ENCODE peak calls at places on chromosomes 11 and 22, in four cellular contexts. J, T, K and O are unnamed samples.

GRCh38 chr22:33397381-33397907 is 339.3 kb upstream of the SYN3 start:
- DNase-seq in K (no peak), T (no peak), J (no peak), O (no peak)

GRCh38 chr11:9802291-9802861 is 138.5 kb downstream of the SWAP70 start:
- DNase-seq in T (no peak), K (no peak), J (no peak), O (no peak)

GRCh38 chr11:77195071-77195705 is 67.1 kb downstream of the MYO7A start:
- DNase-seq in K (no peak), T (no peak), J (no peak), O (no peak)

GRCh38 chr11:19890308-19890707 is 177.7 kb downstream of the NAV2 start:
- DNase-seq in T (no peak), J (no peak), K (no peak), O (no peak)

GRCh38 chr11:131802416-131802815 is 432.0 kb downstream of the NTM start:
- DNase-seq in K (no peak), T (no peak), J (no peak), O (no peak)

GRCh38 chr11:78985654-78986053 is 411.0 kb upstream of the NARS2 start:
- DNase-seq in K (no peak), T (no peak), J (no peak), O (no peak)

GRCh38 chr11:69949327-69949726 is 128.8 kb upstream of the ANO1 start:
- DNase-seq in T (peak; percentile 53), J (no peak), K (no peak), O (no peak)

GRCh38 chr11:17164361-17165246 is 43.2 kb downstream of the PIK3C2A start:
- DNase-seq in T (peak; percentile 53), K (no peak), J (no peak), O (no peak)

GRCh38 chr22:35218079-35218478 is 39.2 kb upstream of the HMGXB4 start:
- DNase-seq in T (no peak), J (no peak), K (no peak), O (no peak)

GRCh38 chr22:46738961-46739870 is 1.2 kb upstream of the CERK start:
- DNase-seq in T (peak; percentile 75), K (no peak), J (peak; percentile 67), O (peak; percentile 52)

GRCh38 chr11:7256943-7257342 is 5.2 kb downstream of the SYT9 start:
- DNase-seq in K (no peak), J (no peak), T (no peak), O (no peak)

GRCh38 chr11:2390871-2391662 is 9.5 kb upstream of the TSSC4 start:
- DNase-seq in T (no peak), J (no peak), K (no peak), O (no peak)

GRCh38 chr22:20080776-20081654 is 974 bp downstream of the DGCR8 start:
- DNase-seq in J (no peak), K (no peak), T (peak; percentile 43), O (no peak)

GRCh38 chr11:74084796-74085541 is 76.1 kb upstream of the UCP3 start:
- DNase-seq in T (peak; percentile 79), J (no peak), K (no peak), O (no peak)

GRCh38 chr11:67504023-67504949 is 877 bp downstream of the PITPNM1 start:
- DNase-seq in K (no peak), J (peak; percentile 71), T (no peak), O (no peak)

GRCh38 chr11:71485063-71485399 is 32.0 kb downstream of the NADSYN1 start:
- DNase-seq in J (no peak), T (no peak), K (no peak), O (no peak)

GRCh38 chr11:35079581-35079980 is 59.4 kb upstream of the CD44 start:
- DNase-seq in J (no peak), K (no peak), T (no peak), O (no peak)

GRCh38 chr11:35082322-35083180 is 56.4 kb upstream of the CD44 start:
- DNase-seq in T (no peak), J (peak; percentile 48), K (peak; percentile 59), O (peak; percentile 49)

GRCh38 chr11:35084817-35085424 is 54.0 kb upstream of the CD44 start:
- DNase-seq in K (no peak), J (no peak), T (no peak), O (no peak)

GRCh38 chr11:35085766-35086165 is 53.2 kb upstream of the CD44 start:
- DNase-seq in T (no peak), J (no peak), K (no peak), O (no peak)

DNA sequence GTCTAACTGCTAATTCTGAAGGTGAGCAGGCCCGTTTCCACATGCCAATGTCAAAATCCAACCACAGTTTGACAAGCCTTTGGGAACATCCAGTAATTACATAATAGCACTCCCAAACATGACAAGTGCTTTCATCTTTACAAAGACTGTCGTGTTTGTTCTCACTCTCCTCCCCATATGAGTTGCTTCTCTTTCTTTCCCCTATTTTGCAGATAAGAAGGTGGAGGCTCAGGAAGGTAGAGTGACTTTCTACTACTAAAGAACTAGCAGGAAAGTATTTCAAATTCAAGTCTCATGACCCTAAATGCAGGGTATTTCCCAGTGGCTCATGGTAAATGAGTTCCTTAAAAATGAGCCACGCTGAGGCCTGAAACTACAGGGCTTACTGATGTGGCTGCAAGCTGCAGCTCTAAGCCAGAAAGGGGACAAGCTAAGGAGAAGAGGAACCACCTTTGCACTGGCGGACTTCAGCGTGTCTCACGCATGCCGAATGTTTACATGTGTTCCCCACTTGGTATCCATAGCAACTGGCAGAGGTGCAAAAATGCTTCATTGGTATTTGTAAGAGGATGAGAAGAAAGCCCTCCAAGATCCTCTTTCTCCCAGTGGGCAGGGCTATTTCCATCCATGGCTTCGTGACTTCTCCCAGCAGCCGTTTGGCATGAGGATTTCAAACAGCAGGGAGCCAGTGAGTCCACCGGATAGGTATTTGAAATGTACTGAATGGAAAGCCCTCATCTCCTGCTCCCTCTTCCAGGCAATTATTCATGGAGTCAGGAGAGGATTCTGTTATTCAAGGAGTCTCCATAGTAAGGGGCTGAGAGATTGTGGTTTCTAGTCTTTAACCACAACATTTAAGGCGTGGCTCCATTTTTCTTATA is 55.5 kb upstream of the CD44 start:
- DNase-seq in T (no peak), K (no peak), J (no peak), O (peak; percentile 45)
- TF ChIP-seq POLR2A in T (no peak), K (peak; percentile 70), J (no peak), O (peak; percentile 74)

GRCh38 chr22:49300951-49301397 is 526.7 kb downstream of the BRD1 start:
- DNase-seq in K (no peak), T (no peak), J (no peak), O (no peak)

GRCh38 chr22:49301398-49302149 is 526.1 kb downstream of the BRD1 start:
- DNase-seq in T (no peak), K (no peak), J (peak; percentile 50), O (no peak)

GRCh38 chr22:49302530-49302929 is 525.1 kb downstream of the BRD1 start:
- DNase-seq in T (no peak), K (no peak), J (no peak), O (no peak)

GRCh38 chr22:49303061-49303735 is 524.5 kb downstream of the BRD1 start:
- DNase-seq in T (no peak), J (peak; percentile 28), K (no peak), O (no peak)

DNA sequence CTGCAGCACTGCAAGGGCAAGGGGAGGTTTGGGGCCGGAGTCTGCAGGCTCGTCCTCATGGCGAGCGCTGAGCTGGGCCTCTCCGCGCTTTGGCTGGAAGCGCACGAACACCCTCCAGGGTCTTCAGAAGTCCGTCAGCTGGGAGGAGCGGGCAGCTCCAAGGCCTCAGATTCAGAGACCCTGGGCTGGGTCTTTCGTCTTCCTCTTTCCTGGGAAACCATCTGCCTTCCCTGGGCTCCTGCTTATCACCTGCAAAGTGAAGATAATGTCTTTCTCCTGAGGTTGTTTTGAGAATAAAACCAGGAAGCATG is 525.6 kb downstream of the BRD1 start:
- DNase-seq in K (no peak), T (no peak), J (no peak), O (no peak)
- TF ChIP-seq TAF1 in K (no peak), T (no peak), J (no peak), O (no peak)

DNA sequence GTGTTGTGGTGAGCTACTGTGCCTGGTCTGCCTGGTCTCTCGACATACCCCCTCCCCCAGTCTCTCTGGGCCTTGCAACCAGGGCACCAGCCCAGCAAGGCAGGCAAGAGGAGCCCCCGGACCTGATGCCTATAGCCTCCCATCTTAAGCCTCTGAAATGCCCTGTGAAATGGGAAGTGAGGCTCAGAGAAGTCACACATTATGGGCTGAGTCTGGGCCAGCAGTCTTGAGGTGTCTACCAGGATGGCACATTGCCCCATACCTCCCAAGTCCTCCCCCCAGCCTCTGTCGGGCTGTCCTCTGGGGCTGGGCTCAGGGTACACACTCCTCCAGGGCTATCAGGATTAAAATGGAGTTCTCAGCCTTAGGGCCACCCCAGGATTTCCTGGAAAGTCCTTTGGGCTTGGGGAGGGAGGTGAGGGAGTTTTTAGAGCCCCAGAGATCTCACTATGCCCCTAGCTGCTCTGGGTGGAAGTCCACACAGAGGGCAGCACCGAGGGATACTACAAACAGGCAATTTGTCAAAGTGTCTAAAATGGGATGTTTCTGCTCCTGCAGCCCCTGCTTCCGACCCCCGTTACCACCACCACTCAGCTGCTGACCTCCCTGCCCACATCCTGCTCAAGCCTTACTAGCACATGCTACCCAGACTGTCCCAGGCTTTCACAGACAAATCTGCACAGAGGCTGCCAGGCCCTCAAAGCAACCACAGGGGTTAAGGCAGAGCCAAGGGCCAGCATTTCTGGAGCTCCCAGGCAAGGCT is 3.1 kb upstream of the SH3BP1 start:
- DNase-seq in T (no peak), J (no peak), K (no peak), O (no peak)
- TF ChIP-seq POLR2AphosphoS5 in T (no peak), J (no peak), K (no peak), O (no peak)

DNA sequence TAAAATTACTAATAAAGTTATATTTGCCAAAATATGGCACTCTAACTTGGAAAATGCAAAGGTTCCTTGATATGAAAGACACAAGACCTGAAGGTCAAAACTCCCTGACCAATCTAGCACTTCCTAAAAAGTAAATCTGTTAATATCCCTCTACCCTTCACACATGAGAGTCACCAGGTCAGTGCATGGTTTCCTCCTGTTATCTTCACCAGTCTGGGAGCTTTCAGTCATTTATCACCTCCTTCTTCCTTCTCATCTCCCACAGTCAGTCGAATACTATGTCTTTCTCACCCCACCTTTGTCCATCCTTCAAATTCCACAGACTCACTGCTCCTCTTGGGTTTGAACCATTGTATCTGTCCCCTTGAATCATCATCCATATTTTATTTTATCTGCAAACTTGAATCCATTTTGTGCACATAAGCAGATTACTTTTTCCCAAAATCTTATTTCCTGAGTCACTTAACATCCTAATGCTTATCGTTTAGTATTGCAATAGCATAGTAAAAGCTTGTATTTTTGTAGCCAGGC is 2.6 kb downstream of the HBE1 start:
- DNase-seq in K (no peak), T (no peak), J (no peak), O (no peak)
- TF ChIP-seq POLR2A in K (no peak), T (no peak), J (no peak), O (no peak)

GRCh38 chr11:64605656-64606585 is 14.9 kb downstream of the SLC22A12 start:
- DNase-seq in K (no peak), T (no peak), J (no peak), O (no peak)
- TF ChIP-seq TAF1 in K (no peak), T (no peak), J (no peak), O (no peak)

DNA sequence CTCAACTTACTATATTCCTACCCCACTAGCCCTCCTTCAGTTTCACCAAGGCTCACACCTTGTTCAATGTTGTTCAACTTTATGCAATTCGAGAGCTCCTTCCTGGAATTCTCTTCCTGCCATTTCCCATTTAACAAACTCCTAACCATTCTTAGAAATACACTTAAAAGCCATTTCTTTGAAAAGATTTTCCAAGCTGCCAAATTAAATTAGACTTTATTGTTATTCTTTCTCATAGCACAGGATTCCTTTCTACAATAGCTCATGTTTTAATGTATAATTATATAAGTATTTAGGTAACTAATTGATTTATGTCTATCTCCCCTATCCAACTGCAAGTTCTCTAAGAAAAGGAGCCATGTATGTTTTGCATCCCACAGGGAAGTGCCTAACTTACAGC is 52.7 kb upstream of the CTSC start:
- DNase-seq in J (no peak), T (no peak), K (no peak), O (no peak)
- TF ChIP-seq POLR2AphosphoS5 in J (no peak), T (no peak), K (no peak), O (no peak)